ENCODE peak calls at places on chromosomes 11 and 22, in ten cellular contexts. N is esophagus muscularis mucosa, L is fibroblast of mammary gland, K is GM12865, Y is fibroblast of pulmonary artery, Z is AG09309, U is endothelial cell, P is MCF 10A, S is cardiac muscle cell, F is kidney. G is an unnamed sample.

GRCh38 chr22:38419121-38419863 is 35.7 kb downstream of the KCNJ4 start:
- DNase-seq in N (no peak), L (no peak), K (no peak), Y (no peak), Z (no peak), U (no peak), P (no peak), S (no peak), F (peak; percentile 72), G (no peak)

GRCh38 chr11:20057055-20057943 is 103.0 kb downstream of the DBX1 start:
- DNase-seq in N (peak; percentile 89), L (peak; percentile 67), K (no peak), Y (peak; percentile 26), Z (peak; percentile 45), U (no peak), P (peak; percentile 59), S (no peak), F (no peak), G (no peak)

GRCh38 chr11:12868315-12869073 is 140.6 kb upstream of the RASSF10 start:
- DNase-seq in N (no peak), L (peak; percentile 56), K (no peak), Y (no peak), Z (no peak), U (no peak), P (peak; percentile 28), S (no peak), F (no peak), G (no peak)

GRCh38 chr11:111631666-111632039 is 29.4 kb downstream of the SIK2 start:
- DNase-seq in N (no peak), L (peak; percentile 89), K (peak; percentile 26), Y (peak; percentile 79), Z (peak; percentile 63), U (no peak), P (peak; percentile 55), S (no peak), F (no peak), G (no peak)

GRCh38 chr11:86218125-86219081 is 26.1 kb upstream of the EED start:
- DNase-seq in N (no peak), L (peak; percentile 79), K (peak; percentile 87), Y (peak; percentile 87), Z (peak; percentile 25), U (peak; percentile 72), P (peak; percentile 79), S (peak; percentile 78), F (peak; percentile 73), G (peak; percentile 48)

GRCh38 chr11:33406241-33406640 is 149.1 kb downstream of the HIPK3 start:
- DNase-seq in N (no peak), L (no peak), K (no peak), Y (no peak), Z (no peak), U (no peak), P (no peak), S (no peak), F (no peak), G (no peak)

GRCh38 chr11:79768343-79768742 is 327.5 kb upstream of the TENM4 start:
- DNase-seq in N (no peak), L (no peak), K (no peak), Y (no peak), Z (no peak), U (no peak), P (peak; percentile 17), S (no peak), F (no peak), G (no peak)

GRCh38 chr22:35986085-35986484 is 42.5 kb downstream of the RBFOX2 start:
- DNase-seq in N (no peak), L (peak; percentile 40), K (no peak), Y (peak; percentile 47), Z (no peak), U (no peak), P (no peak), S (no peak), F (no peak), G (no peak)

GRCh38 chr22:23715811-23716355 is 25.1 kb downstream of the RGL4 start:
- DNase-seq in N (no peak), L (no peak), K (no peak), Y (peak; percentile 9), Z (no peak), U (no peak), P (no peak), S (no peak), F (no peak), G (no peak)

GRCh38 chr22:23713696-23714595 is 23.1 kb downstream of the RGL4 start:
- DNase-seq in N (no peak), L (no peak), K (no peak), Y (no peak), Z (no peak), U (no peak), P (no peak), S (no peak), F (peak; percentile 40), G (no peak)

GRCh38 chr22:23714596-23715588 is 24.1 kb downstream of the RGL4 start:
- DNase-seq in N (no peak), L (no peak), K (no peak), Y (no peak), Z (no peak), U (no peak), P (no peak), S (no peak), F (no peak), G (no peak)

GRCh38 chr22:23709107-23709506 is 18.3 kb downstream of the RGL4 start:
- DNase-seq in N (no peak), L (no peak), K (no peak), Y (no peak), Z (no peak), U (no peak), P (no peak), S (no peak), F (no peak), G (no peak)

GRCh38 chr22:23712256-23712655 is 21.4 kb downstream of the RGL4 start:
- DNase-seq in N (no peak), L (no peak), K (no peak), Y (no peak), Z (no peak), U (no peak), P (no peak), S (no peak), F (no peak), G (no peak)
- TF ChIP-seq CTCF in N (no peak), L (no peak), K (no peak), Y (no peak), Z (no peak), U (no peak), P (no peak), S (no peak), F (no peak), G (no peak)

GRCh38 chr22:30307026-30307574 is 17.8 kb upstream of the CASTOR1 start:
- DNase-seq in N (no peak), L (no peak), K (peak; percentile 19), Y (no peak), Z (no peak), U (no peak), P (no peak), S (no peak), F (no peak), G (no peak)

GRCh38 chr22:30304495-30305244 is 15.4 kb upstream of the CASTOR1 start:
- DNase-seq in N (no peak), L (no peak), K (peak; percentile 27), Y (no peak), Z (no peak), U (no peak), P (peak; percentile 62), S (no peak), F (no peak), G (peak; percentile 40)

GRCh38 chr22:30306629-30307016 is 17.3 kb upstream of the CASTOR1 start:
- DNase-seq in N (no peak), L (no peak), K (peak; percentile 15), Y (no peak), Z (no peak), U (no peak), P (no peak), S (no peak), F (no peak), G (no peak)

GRCh38 chr22:30305906-30306628 is 16.8 kb upstream of the CASTOR1 start:
- DNase-seq in N (no peak), L (no peak), K (peak; percentile 66), Y (no peak), Z (no peak), U (no peak), P (no peak), S (no peak), F (no peak), G (no peak)

DNA sequence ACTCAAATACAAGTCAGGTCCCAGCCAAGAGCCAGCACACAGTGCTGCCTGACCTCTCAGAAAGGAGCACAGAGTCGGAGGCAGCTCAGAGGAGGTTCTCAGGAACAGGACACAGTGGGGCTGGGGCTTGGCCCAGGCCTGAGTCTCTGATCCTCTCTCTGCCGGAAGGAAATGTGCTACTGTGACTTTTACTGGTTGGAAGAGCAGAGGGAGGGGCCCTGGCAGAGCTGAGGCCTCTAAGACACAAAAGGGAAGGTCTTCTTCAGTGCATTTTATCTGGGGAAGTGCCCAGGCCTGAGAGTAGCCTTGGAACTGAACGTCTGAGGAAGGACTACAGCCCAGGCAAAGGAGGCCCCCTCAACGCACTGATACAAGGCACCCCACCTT is 16.2 kb upstream of the CASTOR1 start:
- DNase-seq in N (no peak), L (peak; percentile 42), K (peak; percentile 90), Y (peak; percentile 55), Z (no peak), U (peak; percentile 24), P (peak; percentile 42), S (no peak), F (peak; percentile 88), G (peak; percentile 69)
- TF ChIP-seq CTCF in N (no peak), L (no peak), K (no peak), Y (no peak), Z (no peak), U (no peak), P (no peak), S (no peak), F (no peak), G (no peak)

DNA sequence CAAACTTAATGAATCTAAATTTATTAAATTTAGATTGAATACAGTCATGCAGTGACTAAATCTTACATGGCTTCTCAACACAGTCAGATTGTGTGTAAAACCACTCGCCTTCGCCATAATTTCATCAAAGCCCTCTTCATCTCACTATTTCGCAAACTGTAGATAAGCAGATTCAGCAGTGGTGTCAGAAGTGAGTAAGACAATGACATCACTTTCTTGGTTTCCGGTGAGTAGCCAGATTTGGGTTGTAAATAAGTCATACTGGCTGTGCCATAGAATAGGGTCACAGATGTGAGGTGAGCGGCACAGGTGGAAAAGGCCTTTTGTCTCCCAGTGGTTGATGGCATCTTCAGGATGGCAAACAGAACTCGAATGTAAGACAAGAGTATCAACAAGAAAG is 3.4 kb downstream of the OR10A6 start:
- DNase-seq in N (no peak), L (peak; percentile 59), K (no peak), Y (peak; percentile 17), Z (peak; percentile 16), U (no peak), P (peak; percentile 17), S (no peak), F (no peak), G (no peak)
- TF ChIP-seq CTCF in N (no peak), L (no peak), K (no peak), Y (no peak), Z (no peak), U (no peak), P (no peak), S (no peak), F (no peak), G (no peak)

DNA sequence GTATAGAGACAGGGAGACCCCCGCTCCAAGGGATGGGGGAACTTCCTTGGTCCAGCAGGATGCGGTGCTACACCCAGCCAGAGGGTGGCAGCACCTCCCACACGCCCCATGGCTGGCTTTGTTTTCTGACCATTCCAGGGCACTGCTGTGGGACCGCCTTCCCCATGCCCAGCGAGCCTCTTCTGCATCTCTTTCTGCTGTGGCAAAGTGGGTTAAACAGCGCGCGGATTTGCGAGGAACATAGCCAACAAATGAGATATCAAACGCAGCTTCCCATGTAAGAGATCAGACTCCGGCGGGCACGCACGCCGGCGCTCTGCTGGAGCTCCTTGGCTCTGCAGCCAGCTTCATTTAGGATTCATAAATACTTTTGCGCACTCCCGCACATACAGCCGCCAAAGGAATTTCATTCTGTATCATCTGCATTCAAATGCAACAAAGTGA is 485.8 kb upstream of the CADM1 start:
- DNase-seq in N (peak; percentile 84), L (no peak), K (peak; percentile 46), Y (no peak), Z (no peak), U (peak; percentile 66), P (no peak), S (peak; percentile 67), F (no peak), G (peak; percentile 69)
- TF ChIP-seq CTCF in N (peak; percentile 49), L (no peak), K (peak; percentile 77), Y (peak; percentile 20), Z (peak; percentile 37), U (peak; percentile 81), P (no peak), S (peak; percentile 43), F (peak; percentile 51), G (peak; percentile 67)

G was measured in GM10248.